ENCODE peak calls at places on chromosomes 5 and 9, in seven cellular contexts. I, Q, A, M, G, H and F are unnamed samples.

GRCh38 chr5:174448041-174448440 is 276.3 kb upstream of the MSX2 start:
- DNase-seq in A (no peak), G (no peak), Q (no peak), M (no peak), H (no peak), I (no peak), F (no peak)

GRCh38 chr5:31270396-31270795 is 76.9 kb downstream of the CDH6 start:
- DNase-seq in H (no peak), G (peak), I (peak), A (peak), Q (no peak), M (no peak), F (no peak)

GRCh38 chr5:97676608-97677007 is 493.6 kb upstream of the RIOK2 start:
- DNase-seq in G (no peak), M (no peak), A (no peak), Q (no peak), I (no peak), H (no peak), F (no peak)

GRCh38 chr9:117672397-117672796 is 31.8 kb upstream of the TLR4 start:
- DNase-seq in Q (no peak), G (no peak), A (no peak), I (peak), H (no peak), M (no peak), F (no peak)

GRCh38 chr5:169702726-169703481 is 65.8 kb downstream of the DOCK2 start:
- DNase-seq in H (no peak), Q (no peak), A (peak), G (no peak), I (no peak), M (no peak), F (no peak)

GRCh38 chr5:131610198-131611063 is 24.6 kb downstream of the RAPGEF6 start:
- DNase-seq in I (peak), H (no peak), A (peak), Q (no peak), G (peak), M (peak), F (no peak)

GRCh38 chr5:136457390-136458094 is 92.2 kb upstream of the TRPC7 start:
- DNase-seq in I (no peak), Q (no peak), M (no peak), A (peak), G (peak), H (no peak), F (no peak)

GRCh38 chr9:86546712-86547111 is 192.5 kb upstream of the TUT7 start:
- DNase-seq in H (no peak), G (no peak), M (no peak), Q (no peak), A (no peak), I (no peak), F (no peak)

GRCh38 chr9:91074866-91075265 is 273.2 kb downstream of the SYK start:
- DNase-seq in H (no peak), G (no peak), Q (no peak), A (no peak), I (no peak), M (no peak), F (no peak)

GRCh38 chr9:6109986-6110385 is 94.6 kb upstream of the RANBP6 start:
- DNase-seq in A (no peak), G (no peak), I (no peak), Q (no peak), M (no peak), H (no peak), F (no peak)

GRCh38 chr9:136686794-136687711 is at the start of gene AGPAT2:
- DNase-seq in G (peak), Q (peak), I (peak), A (peak), M (no peak), H (peak), F (peak)

GRCh38 chr9:97186493-97186892 is 121.0 kb upstream of the CCDC180 start:
- DNase-seq in M (no peak), G (no peak), I (no peak), Q (no peak), A (no peak), H (no peak), F (no peak)

GRCh38 chr5:124932791-124933600 is 186.6 kb upstream of the ZNF608 start:
- DNase-seq in G (peak), Q (no peak), A (no peak), H (no peak), I (no peak), M (no peak), F (no peak)

GRCh38 chr9:92406506-92406905 is 2.1 kb upstream of the OGN start:
- DNase-seq in I (no peak), M (no peak), Q (peak), A (no peak), H (no peak), G (peak), F (peak)

GRCh38 chr5:10724799-10725507 is 36.1 kb downstream of the DAP start:
- DNase-seq in M (peak), Q (no peak), A (no peak), I (peak), H (no peak), G (no peak), F (no peak)

GRCh38 chr9:615756-616155 is 225.7 kb upstream of the DMRT1 start:
- DNase-seq in I (no peak), M (no peak), G (no peak), A (no peak), H (no peak), Q (no peak), F (no peak)

GRCh38 chr9:117697046-117697445 is 7.2 kb upstream of the TLR4 start:
- DNase-seq in H (no peak), Q (no peak), A (no peak), I (no peak), G (no peak), M (no peak), F (no peak)

GRCh38 chr5:36378551-36378950 is 76.8 kb upstream of the RANBP3L start:
- DNase-seq in Q (no peak), M (no peak), A (no peak), I (no peak), H (no peak), G (no peak), F (no peak)

GRCh38 chr9:126526218-126527108 is 87.3 kb upstream of the LMX1B start:
- DNase-seq in A (no peak), I (no peak), M (no peak), H (no peak), G (no peak), Q (no peak), F (no peak)

GRCh38 chr5:116652196-116652729 is 77.6 kb upstream of the SEMA6A start:
- DNase-seq in H (no peak), I (no peak), A (peak), Q (no peak), G (peak), M (no peak), F (no peak)

GRCh38 chr5:155094455-155094854 is 80.9 kb downstream of the KIF4B start:
- DNase-seq in H (no peak), M (no peak), A (no peak), Q (no peak), G (no peak), I (no peak), F (no peak)

GRCh38 chr5:157611571-157612067 is 36.0 kb upstream of the ADAM19 start:
- DNase-seq in H (no peak), I (no peak), M (no peak), G (no peak), A (peak), Q (no peak), F (no peak)

GRCh38 chr5:142486581-142486980 is 161.8 kb upstream of the SPRY4 start:
- DNase-seq in I (peak), G (no peak), M (peak), A (no peak), H (no peak), Q (no peak), F (no peak)

GRCh38 chr5:135705230-135705631 is 126.4 kb upstream of the CXCL14 start:
- DNase-seq in G (no peak), I (no peak), H (no peak), Q (no peak), M (no peak), A (peak), F (no peak)

GRCh38 chr5:34039398-34040157 is 3.4 kb downstream of the C1QTNF3 start:
- DNase-seq in A (no peak), H (no peak), Q (no peak), M (no peak), G (no peak), I (no peak), F (no peak)

GRCh38 chr5:151670074-151670686 is 16.5 kb downstream of the SPARC start:
- DNase-seq in Q (no peak), I (no peak), M (no peak), A (no peak), G (peak), H (no peak), F (no peak)

GRCh38 chr9:82273121-82273520 is 284.5 kb downstream of the SPATA31D1 start:
- DNase-seq in H (no peak), M (no peak), I (no peak), A (no peak), Q (no peak), G (no peak), F (no peak)

GRCh38 chr5:137667341-137667740 is 68.5 kb downstream of the KLHL3 start:
- DNase-seq in A (no peak), Q (no peak), G (no peak), M (no peak), I (no peak), H (no peak), F (no peak)

GRCh38 chr5:71483355-71483754 is 27.9 kb downstream of the BDP1 start:
- DNase-seq in A (no peak), I (peak), M (peak), H (no peak), Q (no peak), G (no peak), F (no peak)

GRCh38 chr9:125401317-125401716 is 139.7 kb downstream of the GAPVD1 start:
- DNase-seq in H (no peak), Q (no peak), M (no peak), G (no peak), A (no peak), I (no peak), F (no peak)

GRCh38 chr5:15384176-15384575 is 115.8 kb upstream of the FBXL7 start:
- DNase-seq in Q (no peak), H (no peak), M (no peak), G (no peak), A (no peak), I (no peak), F (no peak)

GRCh38 chr5:6743161-6743560 is 29.9 kb downstream of the TENT4A start:
- DNase-seq in A (no peak), M (no peak), G (no peak), Q (no peak), H (no peak), I (no peak), F (no peak)

GRCh38 chr9:87657893-87658292 is 68.0 kb upstream of the CTSL start:
- DNase-seq in H (no peak), M (no peak), A (no peak), Q (no peak), I (no peak), G (no peak), F (no peak)

GRCh38 chr9:87659534-87660419 is 66.1 kb upstream of the CTSL start:
- DNase-seq in Q (no peak), I (no peak), G (no peak), H (no peak), M (no peak), A (no peak), F (no peak)

GRCh38 chr9:87657190-87657589 is 68.7 kb upstream of the CTSL start:
- DNase-seq in M (no peak), Q (no peak), H (no peak), A (no peak), G (no peak), I (peak), F (no peak)

GRCh38 chr9:87656485-87656884 is 69.4 kb upstream of the CTSL start:
- DNase-seq in Q (no peak), G (no peak), A (no peak), H (no peak), I (no peak), M (no peak), F (no peak)

GRCh38 chr9:87655731-87656130 is 70.2 kb upstream of the CTSL start:
- DNase-seq in G (no peak), H (no peak), A (no peak), Q (no peak), I (no peak), M (no peak), F (no peak)
- H3K27ac ChIP-seq in G (no peak), H (no peak), A (no peak), Q (no peak), I (no peak), M (no peak), F (no peak)

DNA sequence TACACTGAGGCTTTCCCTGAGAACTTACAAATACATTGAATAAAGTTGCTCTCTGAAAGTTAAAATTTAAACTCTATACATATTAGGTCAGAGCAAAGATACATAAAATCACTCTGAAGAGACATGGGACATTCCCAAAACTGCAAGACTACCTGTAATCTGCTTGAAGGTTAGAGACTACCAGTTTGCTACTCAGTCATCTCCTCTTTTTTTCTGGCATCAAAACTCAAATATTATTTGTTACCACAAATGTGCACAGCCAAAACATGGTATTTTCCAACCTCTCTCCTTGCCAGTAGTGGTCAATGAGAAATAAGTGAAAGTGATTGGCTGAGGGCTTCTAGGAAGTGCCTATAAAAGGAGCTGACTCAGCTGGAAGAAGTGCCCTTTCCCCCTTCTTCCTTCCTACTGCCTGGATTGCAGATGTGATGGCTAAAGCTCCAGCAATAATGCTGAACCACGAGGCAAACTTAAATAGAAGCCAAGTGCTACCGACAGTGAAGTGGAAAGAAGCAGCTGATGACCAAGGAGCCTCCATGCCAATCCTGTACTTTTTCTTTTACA is 13.8 kb downstream of the GZMK start:
- DNase-seq in I (no peak), Q (no peak), H (no peak), M (no peak), A (no peak), G (no peak), F (no peak)
- H3K27ac ChIP-seq in I (no peak), Q (no peak), H (peak), M (no peak), A (no peak), G (no peak), F (peak)

GRCh38 chr5:16837305-16837704 is 98.8 kb downstream of the MYO10 start:
- DNase-seq in I (no peak), Q (no peak), H (no peak), G (no peak), A (no peak), M (no peak), F (no peak)

GRCh38 chr5:16844952-16845351 is 91.1 kb downstream of the MYO10 start:
- DNase-seq in A (no peak), M (no peak), Q (no peak), H (no peak), G (no peak), I (no peak), F (no peak)

GRCh38 chr5:16841416-16841815 is 94.7 kb downstream of the MYO10 start:
- DNase-seq in A (no peak), G (no peak), M (no peak), Q (no peak), H (no peak), I (no peak), F (no peak)

DNA sequence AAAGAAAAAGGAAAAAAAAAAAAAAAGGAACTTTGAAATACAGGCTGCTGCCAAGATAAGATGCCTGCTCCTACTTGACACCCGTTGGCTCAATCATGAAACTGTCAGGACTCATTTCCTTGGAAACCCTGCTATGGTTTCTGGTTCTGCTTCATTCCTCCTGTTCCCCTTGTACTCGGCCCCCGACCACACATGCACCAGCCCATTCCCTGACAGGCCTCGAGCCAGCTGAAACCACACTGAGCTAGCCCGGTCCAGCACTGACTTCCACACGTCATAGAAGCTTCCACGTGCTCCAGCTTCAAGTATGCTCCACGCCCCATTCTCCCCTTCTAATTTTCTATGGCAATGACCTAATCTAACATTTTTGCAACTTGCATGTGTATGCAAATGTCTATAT is 93.2 kb downstream of the MYO10 start:
- DNase-seq in Q (no peak), M (no peak), A (no peak), H (no peak), G (peak), I (no peak), F (no peak)
- H3K27ac ChIP-seq in Q (no peak), M (no peak), A (no peak), H (no peak), G (peak), I (no peak), F (no peak)

GRCh38 chr9:113370806-113371325 is 5.9 kb downstream of the HDHD3 start:
- DNase-seq in A (no peak), M (no peak), G (no peak), Q (no peak), H (no peak), I (no peak), F (no peak)

GRCh38 chr9:113373255-113373654 is 3.5 kb downstream of the HDHD3 start:
- DNase-seq in G (no peak), Q (no peak), A (no peak), I (no peak), H (no peak), M (no peak), F (no peak)

GRCh38 chr9:113369583-113370140 is 7.1 kb downstream of the HDHD3 start:
- DNase-seq in Q (no peak), A (no peak), I (no peak), G (no peak), H (no peak), M (no peak), F (no peak)

GRCh38 chr9:113373676-113374392 is 3.0 kb downstream of the HDHD3 start:
- DNase-seq in I (no peak), H (no peak), Q (no peak), A (no peak), G (no peak), M (no peak), F (no peak)

DNA sequence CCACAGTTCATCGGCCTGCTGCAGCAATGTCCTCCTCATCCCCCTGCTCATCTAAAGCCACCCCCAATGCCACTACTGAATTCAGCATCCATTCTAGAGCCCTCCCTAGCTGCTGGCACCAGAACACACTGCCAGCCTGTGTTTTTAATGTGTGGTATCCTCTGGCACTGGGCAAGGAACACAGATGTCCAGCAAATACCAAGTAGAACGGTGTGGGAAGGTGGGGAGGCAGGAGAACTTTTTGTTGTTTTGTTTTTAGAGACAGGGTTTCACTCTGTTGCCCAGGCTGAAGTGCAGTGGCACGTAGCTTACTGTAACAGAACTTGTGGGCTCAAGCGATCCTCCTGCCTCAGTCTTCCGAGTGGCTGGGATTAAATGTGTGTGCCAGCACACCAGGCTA is 4.7 kb downstream of the HDHD3 start:
- DNase-seq in H (no peak), A (no peak), I (no peak), Q (no peak), M (no peak), G (no peak), F (no peak)
- H3K27ac ChIP-seq in H (no peak), A (no peak), I (no peak), Q (no peak), M (no peak), G (no peak), F (no peak)